ENCODE peak calls at places on chromosomes 13 and 19, in six cellular contexts. R is left ventricle myocardium inferior, M is HCT116, N is AG04449, H is cardiac fibroblast, V is AG04450. W is an unnamed sample.

GRCh38 chr13:102402292-102402691 is 444 bp upstream of the FGF14 start:
- DNase-seq in N (no peak), V (no peak), R (peak; percentile 16), M (no peak), H (no peak), W (no peak)

GRCh38 chr13:108609353-108609752 is 20.1 kb upstream of the MYO16 start:
- DNase-seq in N (peak; percentile 0), V (peak; percentile 6), H (peak; percentile 29), M (peak; percentile 37), R (no peak), W (peak; percentile 20)

GRCh38 chr19:15123900-15124299 is 16.7 kb downstream of the SYDE1 start:
- DNase-seq in M (no peak), N (no peak), R (peak; percentile 85), V (no peak), H (no peak), W (no peak)

GRCh38 chr13:44107357-44108121 is 227.8 kb downstream of the LACC1 start:
- DNase-seq in V (no peak), M (no peak), R (no peak), N (no peak), H (no peak), W (no peak)

GRCh38 chr13:87208636-87209035 is 462.5 kb upstream of the SLITRK5 start:
- DNase-seq in M (no peak), V (no peak), R (no peak), H (no peak), N (no peak), W (no peak)

GRCh38 chr19:10013834-10014618 is 743 bp downstream of the RDH8 start:
- DNase-seq in H (no peak), N (no peak), V (no peak), R (no peak), M (no peak), W (no peak)

GRCh38 chr13:30629527-30629926 is 11.8 kb downstream of the USPL1 start:
- DNase-seq in N (no peak), R (no peak), H (no peak), V (no peak), M (no peak), W (no peak)

GRCh38 chr13:94308808-94309207 is 170.7 kb downstream of the DCT start:
- DNase-seq in N (no peak), V (no peak), H (no peak), M (no peak), R (no peak), W (no peak)

GRCh38 chr19:13962738-13963602 is 10.7 kb downstream of the DCAF15 start:
- DNase-seq in N (no peak), M (no peak), V (no peak), H (no peak), R (no peak), W (no peak)

GRCh38 chr13:40503966-40504591 is 162.4 kb downstream of the FOXO1 start:
- DNase-seq in V (no peak), N (peak; percentile 77), R (no peak), M (no peak), H (peak; percentile 96), W (no peak)

GRCh38 chr13:73677041-73677589 is 457.1 kb downstream of the KLF12 start:
- DNase-seq in V (no peak), N (peak; percentile 9), H (peak; percentile 92), R (no peak), M (no peak), W (no peak)

GRCh38 chr19:16323532-16323931 is 1.1 kb upstream of the KLF2 start:
- DNase-seq in M (no peak), N (no peak), R (no peak), H (no peak), V (no peak), W (no peak)

GRCh38 chr19:51742736-51743288 is 8.9 kb downstream of the FPR1 start:
- DNase-seq in R (no peak), N (no peak), V (no peak), M (no peak), H (peak; percentile 96), W (no peak)

GRCh38 chr19:10228925-10229324 is 2.2 kb downstream of the S1PR2 start:
- DNase-seq in H (peak; percentile 61), R (no peak), V (no peak), N (no peak), M (no peak), W (no peak)

GRCh38 chr13:92384410-92384809 is 842.2 kb upstream of the GPC6 start:
- DNase-seq in M (no peak), N (no peak), R (no peak), H (no peak), V (no peak), W (no peak)

GRCh38 chr13:41577437-41577836 is 120.1 kb downstream of the RGCC start:
- DNase-seq in V (no peak), R (peak; percentile 36), M (no peak), H (peak; percentile 66), N (no peak), W (no peak)

GRCh38 chr13:46184277-46184699 is 2.3 kb upstream of the LCP1 start:
- DNase-seq in M (peak; percentile 28), V (no peak), N (no peak), R (peak; percentile 22), H (peak; percentile 30), W (no peak)

GRCh38 chr13:73698859-73699258 is 435.3 kb downstream of the KLF12 start:
- DNase-seq in N (no peak), V (no peak), R (no peak), M (no peak), H (peak; percentile 32), W (no peak)

GRCh38 chr13:28001837-28002473 is 13.5 kb upstream of the URAD start:
- DNase-seq in R (no peak), H (no peak), M (no peak), V (no peak), N (no peak), W (no peak)

GRCh38 chr19:53102701-53103140 is 501 bp downstream of the ZNF160 start:
- DNase-seq in M (no peak), V (no peak), N (no peak), R (peak; percentile 40), H (peak; percentile 51), W (no peak)

GRCh38 chr19:21610341-21610740 is 104.9 kb downstream of the ZNF429 start:
- DNase-seq in M (no peak), R (no peak), N (no peak), V (no peak), H (no peak), W (no peak)

GRCh38 chr13:62997696-62998095 is 1582.0 kb upstream of the PCDH20 start:
- DNase-seq in H (no peak), M (no peak), N (no peak), V (no peak), R (no peak), W (no peak)

DNA sequence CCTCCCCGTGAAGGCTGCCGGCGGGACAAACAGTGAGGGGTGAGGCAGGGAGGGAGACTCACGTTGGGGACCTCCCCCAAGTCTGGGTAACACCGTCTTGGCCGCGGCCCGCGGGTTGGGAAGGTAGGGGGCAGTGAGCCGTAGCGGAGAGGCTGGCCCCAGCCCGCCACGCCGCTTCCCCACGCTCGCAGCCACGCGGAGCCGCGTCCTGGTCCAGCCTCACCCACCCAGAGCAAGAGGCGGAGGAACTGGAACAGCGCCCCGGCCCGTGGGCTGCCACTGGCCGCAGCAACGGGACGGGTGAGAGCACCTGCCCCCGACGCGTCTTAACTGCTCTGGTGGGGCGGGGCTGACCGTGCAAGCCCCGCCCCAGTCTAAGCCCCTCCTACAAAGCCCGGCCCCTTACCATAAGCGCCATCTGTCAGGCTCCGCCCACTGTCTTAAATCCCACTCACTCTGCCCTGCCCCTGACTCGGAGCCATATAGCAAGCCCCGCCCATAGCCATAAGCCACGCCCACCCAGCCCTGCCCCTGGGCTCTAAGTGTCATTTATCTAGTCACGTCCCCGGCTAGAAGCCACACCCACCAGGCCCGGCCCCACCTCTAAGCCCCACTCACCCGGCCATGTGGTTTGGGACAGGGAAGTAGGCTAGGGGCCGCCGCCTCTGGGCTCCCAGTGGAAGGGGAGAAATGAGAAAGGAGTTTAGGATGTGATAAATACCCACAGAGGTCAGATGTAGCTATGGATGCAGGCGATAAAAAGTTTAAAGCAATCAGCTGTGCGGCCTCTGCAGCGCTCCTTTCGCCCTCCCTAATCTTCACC is 2.1 kb upstream of the CCL25 start:
- DNase-seq in V (peak; percentile 20), H (peak; percentile 68), N (no peak), R (peak; percentile 83), M (peak; percentile 92), W (peak; percentile 61)
- H3K4me3 ChIP-seq in V (peak overlapping the region; percentile 7), H (no peak overlapping the region), N (no peak overlapping the region), R (peak overlapping the region; percentile 53), M (no peak overlapping the region), W (peak overlapping the region; percentile 4)

DNA sequence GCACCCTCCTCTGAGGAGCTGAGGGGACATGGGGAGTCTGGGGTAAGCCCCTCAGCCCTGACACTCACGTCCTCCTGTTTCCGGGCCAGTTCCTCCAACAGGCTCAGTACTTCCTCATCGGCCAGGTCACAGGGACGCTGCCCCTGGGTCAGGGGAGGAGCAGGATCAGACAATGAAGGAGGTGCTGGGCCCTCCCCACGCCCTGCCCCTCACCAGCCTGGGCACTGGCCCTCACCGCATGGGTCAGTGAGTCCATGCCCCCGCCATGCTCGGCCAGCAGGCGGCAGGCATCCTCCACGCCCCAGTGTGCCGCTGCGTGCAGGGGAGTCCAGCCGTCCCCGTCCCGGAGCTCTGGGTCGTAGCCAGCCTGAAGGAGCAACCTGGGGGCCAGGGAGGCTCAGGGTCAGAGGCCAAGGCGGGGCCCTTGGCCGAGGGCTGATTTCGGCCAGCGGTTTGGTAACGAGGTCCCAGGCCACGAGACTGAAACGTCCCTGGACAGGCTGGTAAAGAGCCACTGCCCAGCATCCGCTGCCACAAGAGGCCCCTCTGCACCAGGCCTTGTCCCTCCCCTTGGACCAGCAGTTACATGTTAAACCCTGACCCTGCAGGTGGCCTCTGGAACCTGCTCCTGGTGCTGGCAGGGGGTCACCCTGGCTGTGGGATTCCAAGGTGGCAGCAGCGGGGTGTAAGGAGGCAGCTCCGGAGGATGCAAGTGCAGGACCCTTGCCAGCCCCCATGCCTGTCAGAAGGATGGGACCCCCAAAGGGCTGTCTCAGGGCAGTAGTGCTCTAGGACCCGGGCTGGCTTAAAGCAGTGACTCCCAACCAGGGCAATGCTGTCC is 18.5 kb downstream of the PPP1R12C start:
- DNase-seq in M (no peak), H (no peak), V (no peak), R (no peak), N (no peak), W (no peak)
- TF ChIP-seq CTCF in M (no peak), H (peak; percentile 9), V (peak; percentile 3), R (peak; percentile 10), N (no peak), W (no peak)

GRCh38 chr19:49895566-49896297 is 955 bp downstream of the IL4I1 start:
- DNase-seq in V (no peak), H (no peak), M (no peak), R (no peak), N (no peak), W (no peak)
- H3K4me3 ChIP-seq in V (no peak overlapping the region), H (no peak overlapping the region), M (no peak overlapping the region), R (no peak overlapping the region), N (no peak overlapping the region), W (no peak overlapping the region)

DNA sequence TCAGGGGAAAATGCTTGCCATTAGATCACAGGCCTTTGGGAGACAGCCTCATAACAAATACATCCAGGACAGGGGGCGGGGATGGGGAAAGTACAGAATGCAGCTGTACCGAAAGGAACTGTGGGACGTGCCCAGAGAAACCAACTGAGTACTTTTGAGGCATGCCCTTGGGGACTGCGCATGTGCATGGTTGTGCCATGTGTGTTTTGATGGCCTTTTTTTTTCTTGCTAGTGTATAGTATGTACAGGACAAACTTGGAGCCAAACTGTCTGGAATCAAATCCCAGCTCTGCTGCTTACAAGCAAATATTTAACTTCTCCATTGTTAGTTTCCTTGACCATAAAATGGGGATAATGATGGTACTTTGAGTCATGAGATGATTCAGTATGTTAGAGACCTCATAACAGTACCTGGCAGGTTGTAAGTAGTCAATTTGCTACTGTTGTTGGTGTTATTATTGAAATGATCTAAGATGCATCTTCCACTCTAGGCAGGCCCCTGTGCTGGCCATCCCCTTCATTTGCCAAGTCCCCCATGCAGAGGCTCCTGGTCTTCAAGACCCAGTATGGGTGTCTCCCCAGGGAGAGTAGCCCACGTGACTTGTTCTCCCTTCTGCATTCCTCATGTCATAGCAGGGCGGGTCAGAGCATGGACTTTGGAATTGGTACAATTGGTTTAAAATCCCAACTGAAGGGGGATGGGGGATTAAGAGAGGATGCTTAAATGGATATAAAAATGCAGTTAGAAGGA is 68.2 kb upstream of the NPAS1 start:
- DNase-seq in M (peak; percentile 37), R (no peak), N (no peak), V (no peak), H (peak; percentile 91), W (no peak)
- TF ChIP-seq CTCF in M (no peak), R (no peak), N (no peak), V (no peak), H (no peak), W (no peak)